ENCODE peak calls at places on chromosomes 12 and 14, in eight cellular contexts. One of them, this sample, is unnamed.

GRCh38 chr12:62784576-62784975 is 150.4 kb downstream of the PPM1H start:
- DNase-seq in NCI-H2081: no peak
- DNase-seq in OCI-LY7: no peak
- DNase-seq in activated CD4-positive, alpha-beta T cell treated with anti-CD3 and anti-CD28 coated beads, Interleukin-2, amount 10 ng/mL, durations not matched to agents 24 days and 14 days: no peak
- DNase-seq in AML-193: no peak
- DNase-seq in activated gamma-delta T cell: no peak
- DNase-seq in GM18507: no peak
- DNase-seq in NCI-H1092 treated with DMSO at 0.1 percent for 48 hours: no peak
- DNase-seq in this sample: no peak

GRCh38 chr12:4269279-4269991 is 4.1 kb upstream of the CCND2 start:
- DNase-seq in NCI-H2081: no peak
- DNase-seq in OCI-LY7: peak; percentile 63
- DNase-seq in activated CD4-positive, alpha-beta T cell treated with anti-CD3 and anti-CD28 coated beads, Interleukin-2, amount 10 ng/mL, durations not matched to agents 24 days and 14 days: peak; percentile 98
- DNase-seq in AML-193: peak; percentile 36
- DNase-seq in activated gamma-delta T cell: peak; percentile 76
- DNase-seq in GM18507: peak; percentile 57
- DNase-seq in NCI-H1092 treated with DMSO at 0.1 percent for 48 hours: no peak
- DNase-seq in this sample: peak; percentile 92

GRCh38 chr12:52575948-52576347 is 2.3 kb upstream of the KRT74 start:
- DNase-seq in NCI-H2081: no peak
- DNase-seq in OCI-LY7: no peak
- DNase-seq in activated CD4-positive, alpha-beta T cell treated with anti-CD3 and anti-CD28 coated beads, Interleukin-2, amount 10 ng/mL, durations not matched to agents 24 days and 14 days: no peak
- DNase-seq in AML-193: no peak
- DNase-seq in activated gamma-delta T cell: no peak
- DNase-seq in GM18507: no peak
- DNase-seq in NCI-H1092 treated with DMSO at 0.1 percent for 48 hours: no peak
- DNase-seq in this sample: no peak

GRCh38 chr14:104680056-104680805 is 9.2 kb upstream of the INF2 start:
- DNase-seq in NCI-H2081: no peak
- DNase-seq in OCI-LY7: no peak
- DNase-seq in activated CD4-positive, alpha-beta T cell treated with anti-CD3 and anti-CD28 coated beads, Interleukin-2, amount 10 ng/mL, durations not matched to agents 24 days and 14 days: no peak
- DNase-seq in AML-193: no peak
- DNase-seq in activated gamma-delta T cell: no peak
- DNase-seq in GM18507: no peak
- DNase-seq in NCI-H1092 treated with DMSO at 0.1 percent for 48 hours: no peak
- DNase-seq in this sample: peak; percentile 67

GRCh38 chr14:88481089-88481488 is 73.7 kb downstream of the PTPN21 start:
- DNase-seq in NCI-H2081: no peak
- DNase-seq in OCI-LY7: no peak
- DNase-seq in activated CD4-positive, alpha-beta T cell treated with anti-CD3 and anti-CD28 coated beads, Interleukin-2, amount 10 ng/mL, durations not matched to agents 24 days and 14 days: no peak
- DNase-seq in AML-193: no peak
- DNase-seq in activated gamma-delta T cell: no peak
- DNase-seq in GM18507: no peak
- DNase-seq in NCI-H1092 treated with DMSO at 0.1 percent for 48 hours: no peak
- DNase-seq in this sample: no peak

GRCh38 chr12:34295366-34296142 is 273.3 kb downstream of the ALG10 start:
- DNase-seq in NCI-H2081: no peak
- DNase-seq in OCI-LY7: no peak
- DNase-seq in activated CD4-positive, alpha-beta T cell treated with anti-CD3 and anti-CD28 coated beads, Interleukin-2, amount 10 ng/mL, durations not matched to agents 24 days and 14 days: no peak
- DNase-seq in AML-193: no peak
- DNase-seq in activated gamma-delta T cell: no peak
- DNase-seq in GM18507: no peak
- DNase-seq in NCI-H1092 treated with DMSO at 0.1 percent for 48 hours: no peak
- DNase-seq in this sample: no peak

GRCh38 chr12:26564391-26564790 is 268.6 kb downstream of the ITPR2 start:
- DNase-seq in NCI-H2081: no peak
- DNase-seq in OCI-LY7: no peak
- DNase-seq in activated CD4-positive, alpha-beta T cell treated with anti-CD3 and anti-CD28 coated beads, Interleukin-2, amount 10 ng/mL, durations not matched to agents 24 days and 14 days: no peak
- DNase-seq in AML-193: no peak
- DNase-seq in activated gamma-delta T cell: no peak
- DNase-seq in GM18507: no peak
- DNase-seq in NCI-H1092 treated with DMSO at 0.1 percent for 48 hours: no peak
- DNase-seq in this sample: no peak

GRCh38 chr14:85921241-85921640 is 391.3 kb downstream of the FLRT2 start:
- DNase-seq in NCI-H2081: no peak
- DNase-seq in OCI-LY7: no peak
- DNase-seq in activated CD4-positive, alpha-beta T cell treated with anti-CD3 and anti-CD28 coated beads, Interleukin-2, amount 10 ng/mL, durations not matched to agents 24 days and 14 days: no peak
- DNase-seq in AML-193: no peak
- DNase-seq in activated gamma-delta T cell: no peak
- DNase-seq in GM18507: no peak
- DNase-seq in NCI-H1092 treated with DMSO at 0.1 percent for 48 hours: no peak
- DNase-seq in this sample: no peak

GRCh38 chr12:31647106-31647505 is 12.4 kb upstream of the ETFBKMT start:
- DNase-seq in NCI-H2081: peak; percentile 49
- DNase-seq in OCI-LY7: no peak
- DNase-seq in activated CD4-positive, alpha-beta T cell treated with anti-CD3 and anti-CD28 coated beads, Interleukin-2, amount 10 ng/mL, durations not matched to agents 24 days and 14 days: no peak
- DNase-seq in AML-193: peak; percentile 3
- DNase-seq in activated gamma-delta T cell: no peak
- DNase-seq in GM18507: no peak
- DNase-seq in NCI-H1092 treated with DMSO at 0.1 percent for 48 hours: no peak
- DNase-seq in this sample: peak; percentile 65

GRCh38 chr14:100440207-100440631 is 117.1 kb downstream of the SLC25A47 start:
- DNase-seq in NCI-H2081: peak; percentile 79
- DNase-seq in OCI-LY7: peak; percentile 32
- DNase-seq in activated CD4-positive, alpha-beta T cell treated with anti-CD3 and anti-CD28 coated beads, Interleukin-2, amount 10 ng/mL, durations not matched to agents 24 days and 14 days: peak; percentile 78
- DNase-seq in AML-193: no peak
- DNase-seq in activated gamma-delta T cell: no peak
- DNase-seq in GM18507: no peak
- DNase-seq in NCI-H1092 treated with DMSO at 0.1 percent for 48 hours: peak; percentile 44
- DNase-seq in this sample: peak; percentile 51

GRCh38 chr12:69910739-69911138 is 85.7 kb downstream of the MYRFL start:
- DNase-seq in NCI-H2081: no peak
- DNase-seq in OCI-LY7: no peak
- DNase-seq in activated CD4-positive, alpha-beta T cell treated with anti-CD3 and anti-CD28 coated beads, Interleukin-2, amount 10 ng/mL, durations not matched to agents 24 days and 14 days: no peak
- DNase-seq in AML-193: no peak
- DNase-seq in activated gamma-delta T cell: no peak
- DNase-seq in GM18507: no peak
- DNase-seq in NCI-H1092 treated with DMSO at 0.1 percent for 48 hours: no peak
- DNase-seq in this sample: no peak

GRCh38 chr14:104307246-104307626 is 168.8 kb downstream of the KIF26A start:
- DNase-seq in NCI-H2081: no peak
- DNase-seq in OCI-LY7: no peak
- DNase-seq in activated CD4-positive, alpha-beta T cell treated with anti-CD3 and anti-CD28 coated beads, Interleukin-2, amount 10 ng/mL, durations not matched to agents 24 days and 14 days: no peak
- DNase-seq in AML-193: no peak
- DNase-seq in activated gamma-delta T cell: no peak
- DNase-seq in GM18507: no peak
- DNase-seq in NCI-H1092 treated with DMSO at 0.1 percent for 48 hours: no peak
- DNase-seq in this sample: no peak

GRCh38 chr12:42735869-42736361 is 146.4 kb upstream of the PRICKLE1 start:
- DNase-seq in NCI-H2081: no peak
- DNase-seq in OCI-LY7: no peak
- DNase-seq in activated CD4-positive, alpha-beta T cell treated with anti-CD3 and anti-CD28 coated beads, Interleukin-2, amount 10 ng/mL, durations not matched to agents 24 days and 14 days: no peak
- DNase-seq in AML-193: no peak
- DNase-seq in activated gamma-delta T cell: no peak
- DNase-seq in GM18507: no peak
- DNase-seq in NCI-H1092 treated with DMSO at 0.1 percent for 48 hours: no peak
- DNase-seq in this sample: no peak

GRCh38 chr12:101653503-101653902 is 43.9 kb upstream of the CHPT1 start:
- DNase-seq in NCI-H2081: no peak
- DNase-seq in OCI-LY7: no peak
- DNase-seq in activated CD4-positive, alpha-beta T cell treated with anti-CD3 and anti-CD28 coated beads, Interleukin-2, amount 10 ng/mL, durations not matched to agents 24 days and 14 days: no peak
- DNase-seq in AML-193: no peak
- DNase-seq in activated gamma-delta T cell: no peak
- DNase-seq in GM18507: no peak
- DNase-seq in NCI-H1092 treated with DMSO at 0.1 percent for 48 hours: no peak
- DNase-seq in this sample: no peak

GRCh38 chr12:43158126-43158525 is 393.9 kb downstream of the ADAMTS20 start:
- DNase-seq in NCI-H2081: no peak
- DNase-seq in OCI-LY7: no peak
- DNase-seq in activated CD4-positive, alpha-beta T cell treated with anti-CD3 and anti-CD28 coated beads, Interleukin-2, amount 10 ng/mL, durations not matched to agents 24 days and 14 days: no peak
- DNase-seq in AML-193: no peak
- DNase-seq in activated gamma-delta T cell: no peak
- DNase-seq in GM18507: no peak
- DNase-seq in NCI-H1092 treated with DMSO at 0.1 percent for 48 hours: no peak
- DNase-seq in this sample: no peak

GRCh38 chr14:89921896-89922548 is 32.5 kb downstream of the EFCAB11 start:
- DNase-seq in NCI-H2081: no peak
- DNase-seq in OCI-LY7: no peak
- DNase-seq in activated CD4-positive, alpha-beta T cell treated with anti-CD3 and anti-CD28 coated beads, Interleukin-2, amount 10 ng/mL, durations not matched to agents 24 days and 14 days: peak; percentile 38
- DNase-seq in AML-193: no peak
- DNase-seq in activated gamma-delta T cell: no peak
- DNase-seq in GM18507: no peak
- DNase-seq in NCI-H1092 treated with DMSO at 0.1 percent for 48 hours: no peak
- DNase-seq in this sample: no peak

GRCh38 chr12:27474344-27474743 is 27.8 kb downstream of the SMCO2 start:
- DNase-seq in NCI-H2081: no peak
- DNase-seq in OCI-LY7: no peak
- DNase-seq in activated CD4-positive, alpha-beta T cell treated with anti-CD3 and anti-CD28 coated beads, Interleukin-2, amount 10 ng/mL, durations not matched to agents 24 days and 14 days: peak; percentile 36
- DNase-seq in AML-193: no peak
- DNase-seq in activated gamma-delta T cell: no peak
- DNase-seq in GM18507: no peak
- DNase-seq in NCI-H1092 treated with DMSO at 0.1 percent for 48 hours: no peak
- DNase-seq in this sample: no peak

GRCh38 chr12:124923906-124924734 is 9.7 kb upstream of the UBC start:
- DNase-seq in NCI-H2081: no peak
- DNase-seq in OCI-LY7: no peak
- DNase-seq in activated CD4-positive, alpha-beta T cell treated with anti-CD3 and anti-CD28 coated beads, Interleukin-2, amount 10 ng/mL, durations not matched to agents 24 days and 14 days: no peak
- DNase-seq in AML-193: no peak
- DNase-seq in activated gamma-delta T cell: no peak
- DNase-seq in GM18507: no peak
- DNase-seq in NCI-H1092 treated with DMSO at 0.1 percent for 48 hours: no peak
- DNase-seq in this sample: peak; percentile 54

GRCh38 chr14:24150061-24150460 is 2.8 kb downstream of the RNF31 start:
- DNase-seq in NCI-H2081: no peak
- DNase-seq in OCI-LY7: no peak
- DNase-seq in activated CD4-positive, alpha-beta T cell treated with anti-CD3 and anti-CD28 coated beads, Interleukin-2, amount 10 ng/mL, durations not matched to agents 24 days and 14 days: no peak
- DNase-seq in AML-193: no peak
- DNase-seq in activated gamma-delta T cell: no peak
- DNase-seq in GM18507: no peak
- DNase-seq in NCI-H1092 treated with DMSO at 0.1 percent for 48 hours: no peak
- DNase-seq in this sample: no peak

GRCh38 chr12:18343708-18344107 is 82.4 kb downstream of the PIK3C2G start:
- DNase-seq in NCI-H2081: no peak
- DNase-seq in OCI-LY7: no peak
- DNase-seq in activated CD4-positive, alpha-beta T cell treated with anti-CD3 and anti-CD28 coated beads, Interleukin-2, amount 10 ng/mL, durations not matched to agents 24 days and 14 days: no peak
- DNase-seq in AML-193: no peak
- DNase-seq in activated gamma-delta T cell: no peak
- DNase-seq in GM18507: no peak
- DNase-seq in NCI-H1092 treated with DMSO at 0.1 percent for 48 hours: no peak
- DNase-seq in this sample: no peak

GRCh38 chr12:122811777-122812176 is 23.5 kb upstream of the HIP1R start:
- DNase-seq in NCI-H2081: no peak
- DNase-seq in OCI-LY7: no peak
- DNase-seq in activated CD4-positive, alpha-beta T cell treated with anti-CD3 and anti-CD28 coated beads, Interleukin-2, amount 10 ng/mL, durations not matched to agents 24 days and 14 days: no peak
- DNase-seq in AML-193: no peak
- DNase-seq in activated gamma-delta T cell: no peak
- DNase-seq in GM18507: no peak
- DNase-seq in NCI-H1092 treated with DMSO at 0.1 percent for 48 hours: no peak
- DNase-seq in this sample: no peak

GRCh38 chr12:470133-470532 is 10.4 kb downstream of the B4GALNT3 start:
- DNase-seq in NCI-H2081: no peak
- DNase-seq in OCI-LY7: no peak
- DNase-seq in activated CD4-positive, alpha-beta T cell treated with anti-CD3 and anti-CD28 coated beads, Interleukin-2, amount 10 ng/mL, durations not matched to agents 24 days and 14 days: no peak
- DNase-seq in AML-193: no peak
- DNase-seq in activated gamma-delta T cell: no peak
- DNase-seq in GM18507: no peak
- DNase-seq in NCI-H1092 treated with DMSO at 0.1 percent for 48 hours: no peak
- DNase-seq in this sample: no peak

GRCh38 chr12:104470521-104470920 is 13.8 kb downstream of the CHST11 start:
- DNase-seq in NCI-H2081: no peak
- DNase-seq in OCI-LY7: no peak
- DNase-seq in activated CD4-positive, alpha-beta T cell treated with anti-CD3 and anti-CD28 coated beads, Interleukin-2, amount 10 ng/mL, durations not matched to agents 24 days and 14 days: no peak
- DNase-seq in AML-193: no peak
- DNase-seq in activated gamma-delta T cell: no peak
- DNase-seq in GM18507: no peak
- DNase-seq in NCI-H1092 treated with DMSO at 0.1 percent for 48 hours: no peak
- DNase-seq in this sample: no peak

GRCh38 chr14:78595797-78596196 is 425.6 kb downstream of the NRXN3 start:
- DNase-seq in NCI-H2081: peak; percentile 70
- DNase-seq in OCI-LY7: no peak
- DNase-seq in activated CD4-positive, alpha-beta T cell treated with anti-CD3 and anti-CD28 coated beads, Interleukin-2, amount 10 ng/mL, durations not matched to agents 24 days and 14 days: no peak
- DNase-seq in AML-193: peak; percentile 0
- DNase-seq in activated gamma-delta T cell: no peak
- DNase-seq in GM18507: no peak
- DNase-seq in NCI-H1092 treated with DMSO at 0.1 percent for 48 hours: peak; percentile 20
- DNase-seq in this sample: peak; percentile 38

This sample was measured in NB4.